ENCODE peak calls at places on chromosomes 16 and 17, in four cellular contexts. R, Q, M and H are unnamed samples.
A peak's percentile ranks its signal among the peaks of the same experiment; 100 is the strongest.

GRCh38 chr17:66494023-66494803 is 191.8 kb downstream of the PRKCA start:
- DNase-seq in R (no peak), Q (peak; percentile 39), M (peak; percentile 94), H (no peak)

GRCh38 chr16:84761448-84762368 is 58.1 kb upstream of the CRISPLD2 start:
- DNase-seq in R (no peak), Q (no peak), M (peak; percentile 86), H (no peak)

GRCh38 chr16:12467418-12468210 is 336.1 kb downstream of the CPPED1 start:
- DNase-seq in R (no peak), Q (no peak), M (no peak), H (no peak)

GRCh38 chr17:17121162-17121561 is 78.9 kb downstream of the MPRIP start:
- DNase-seq in R (no peak), Q (no peak), M (no peak), H (peak; percentile 83)

GRCh38 chr17:46063239-46063638 is 64.2 kb downstream of the STH start:
- DNase-seq in R (no peak), Q (no peak), M (peak; percentile 82), H (no peak)

GRCh38 chr17:54902611-54903010 is 2.0 kb downstream of the TOM1L1 start:
- DNase-seq in R (no peak), Q (no peak), M (no peak), H (no peak)

GRCh38 chr16:66278604-66279262 is 87.8 kb upstream of the CDH5 start:
- DNase-seq in R (no peak), Q (no peak), M (no peak), H (no peak)

GRCh38 chr16:66858740-66859396 is 14.7 kb downstream of the CA7 start:
- DNase-seq in R (no peak), Q (no peak), M (peak; percentile 49), H (peak; percentile 32)

GRCh38 chr16:14549789-14550153 is 80.3 kb downstream of the PARN start:
- DNase-seq in R (no peak), Q (no peak), M (no peak), H (no peak)

GRCh38 chr17:71519285-71519684 is 601.5 kb upstream of the SOX9 start:
- DNase-seq in R (no peak), Q (no peak), M (no peak), H (no peak)